ENCODE peak calls at places on chromosomes 7 and 10, in six cellular contexts. Y, V, B, K, Z and H are unnamed samples.

GRCh38 chr7:139181404-139181803 is 49.6 kb upstream of the UBN2 start:
- DNase-seq in Z (no peak), K (peak; percentile 38), B (no peak), Y (no peak), V (peak; percentile 6), H (no peak)

GRCh38 chr10:123349203-123349602 is 195.0 kb downstream of the BUB3 start:
- DNase-seq in Y (no peak), V (no peak), K (no peak), Z (no peak), B (no peak), H (no peak)

GRCh38 chr7:99428972-99429566 is 9.5 kb downstream of the PTCD1 start:
- DNase-seq in V (no peak), K (no peak), Y (no peak), B (no peak), Z (no peak), H (no peak)

GRCh38 chr7:156458011-156458410 is 182.6 kb upstream of the RNF32 start:
- DNase-seq in Z (no peak), Y (no peak), K (no peak), B (no peak), V (no peak), H (no peak)

GRCh38 chr7:115010436-115010810 is 88.5 kb downstream of the MDFIC start:
- DNase-seq in K (no peak), B (no peak), Y (no peak), Z (no peak), V (no peak), H (no peak)

GRCh38 chr10:47291682-47292081 is 8.3 kb upstream of the GDF10 start:
- DNase-seq in Z (peak; percentile 69), K (no peak), Y (no peak), V (no peak), B (peak; percentile 1), H (no peak)

GRCh38 chr10:22834471-22834870 is 93.4 kb upstream of the ARMC3 start:
- DNase-seq in K (no peak), Z (no peak), V (no peak), Y (no peak), B (no peak), H (no peak)

GRCh38 chr7:128112781-128113221 is 81.6 kb upstream of the LRRC4 start:
- DNase-seq in V (no peak), Y (no peak), B (no peak), Z (no peak), K (no peak), H (no peak)

GRCh38 chr7:90563286-90563685 is 32.8 kb upstream of the CDK14 start:
- DNase-seq in B (no peak), Z (no peak), V (no peak), Y (no peak), K (no peak), H (no peak)

GRCh38 chr10:6162589-6163356 is 40.0 kb upstream of the PFKFB3 start:
- DNase-seq in Z (no peak), V (no peak), K (no peak), B (peak; percentile 85), Y (peak; percentile 47), H (peak; percentile 77)

GRCh38 chr7:115910541-115911164 is 119.9 kb downstream of the TFEC start:
- DNase-seq in Y (peak; percentile 18), V (peak; percentile 64), Z (no peak), B (no peak), K (peak; percentile 38), H (no peak)

GRCh38 chr10:27256790-27257189 is 16.2 kb upstream of the ACBD5 start:
- DNase-seq in Z (no peak), K (no peak), Y (no peak), V (no peak), B (peak; percentile 42), H (no peak)

GRCh38 chr7:143002856-143003255 is 24.1 kb downstream of the OR9A2 start:
- DNase-seq in Y (no peak), V (no peak), K (no peak), B (peak; percentile 18), Z (no peak), H (no peak)

GRCh38 chr7:83036721-83037380 is 125.8 kb downstream of the PCLO start:
- DNase-seq in B (no peak), V (no peak), K (no peak), Z (no peak), Y (peak; percentile 17), H (no peak)

GRCh38 chr10:70822421-70822820 is 6.7 kb downstream of the SGPL1 start:
- DNase-seq in B (no peak), V (no peak), Z (no peak), Y (no peak), K (no peak), H (no peak)

GRCh38 chr10:124109261-124109660 is 15.9 kb upstream of the CHST15 start:
- DNase-seq in K (no peak), V (no peak), Z (no peak), Y (no peak), B (no peak), H (no peak)

GRCh38 chr7:150931199-150931869 is 46.8 kb downstream of the KCNH2 start:
- DNase-seq in Y (no peak), B (no peak), K (no peak), Z (no peak), V (no peak), H (no peak)

GRCh38 chr10:88047589-88047988 is 184.2 kb downstream of the PTEN start:
- DNase-seq in K (no peak), B (no peak), Y (no peak), Z (no peak), V (no peak), H (no peak)

GRCh38 chr7:44325811-44326241 is 432 bp upstream of the CAMK2B start:
- DNase-seq in V (no peak), Z (no peak), Y (peak; percentile 31), K (no peak), B (no peak), H (no peak)

GRCh38 chr10:110067960-110068770 is 60.4 kb downstream of the ADD3 start:
- DNase-seq in K (no peak), Y (no peak), B (no peak), V (no peak), Z (no peak), H (no peak)

GRCh38 chr7:3188946-3189345 is 112.1 kb upstream of the SDK1 start:
- DNase-seq in B (no peak), V (no peak), K (no peak), Z (no peak), Y (no peak), H (no peak)

GRCh38 chr10:93390691-93391090 is 91.4 kb downstream of the MYOF start:
- DNase-seq in V (no peak), B (no peak), Y (no peak), Z (no peak), K (peak; percentile 26), H (no peak)

GRCh38 chr7:130910949-130911944 is 177.2 kb upstream of the KLF14 start:
- DNase-seq in Z (no peak), B (no peak), Y (peak; percentile 72), V (peak; percentile 72), K (peak; percentile 63), H (no peak)

GRCh38 chr7:91846436-91846835 is 34.1 kb downstream of the MTERF1 start:
- DNase-seq in B (no peak), Y (no peak), V (no peak), K (peak; percentile 21), Z (no peak), H (no peak)

GRCh38 chr7:85765698-85766298 is 578.9 kb upstream of the SEMA3D start:
- DNase-seq in Y (no peak), B (no peak), Z (no peak), V (no peak), K (no peak), H (no peak)

GRCh38 chr10:5512881-5513698 is 11.7 kb upstream of the CALML3 start:
- DNase-seq in B (no peak), Z (no peak), K (no peak), Y (no peak), V (no peak), H (no peak)

DNA sequence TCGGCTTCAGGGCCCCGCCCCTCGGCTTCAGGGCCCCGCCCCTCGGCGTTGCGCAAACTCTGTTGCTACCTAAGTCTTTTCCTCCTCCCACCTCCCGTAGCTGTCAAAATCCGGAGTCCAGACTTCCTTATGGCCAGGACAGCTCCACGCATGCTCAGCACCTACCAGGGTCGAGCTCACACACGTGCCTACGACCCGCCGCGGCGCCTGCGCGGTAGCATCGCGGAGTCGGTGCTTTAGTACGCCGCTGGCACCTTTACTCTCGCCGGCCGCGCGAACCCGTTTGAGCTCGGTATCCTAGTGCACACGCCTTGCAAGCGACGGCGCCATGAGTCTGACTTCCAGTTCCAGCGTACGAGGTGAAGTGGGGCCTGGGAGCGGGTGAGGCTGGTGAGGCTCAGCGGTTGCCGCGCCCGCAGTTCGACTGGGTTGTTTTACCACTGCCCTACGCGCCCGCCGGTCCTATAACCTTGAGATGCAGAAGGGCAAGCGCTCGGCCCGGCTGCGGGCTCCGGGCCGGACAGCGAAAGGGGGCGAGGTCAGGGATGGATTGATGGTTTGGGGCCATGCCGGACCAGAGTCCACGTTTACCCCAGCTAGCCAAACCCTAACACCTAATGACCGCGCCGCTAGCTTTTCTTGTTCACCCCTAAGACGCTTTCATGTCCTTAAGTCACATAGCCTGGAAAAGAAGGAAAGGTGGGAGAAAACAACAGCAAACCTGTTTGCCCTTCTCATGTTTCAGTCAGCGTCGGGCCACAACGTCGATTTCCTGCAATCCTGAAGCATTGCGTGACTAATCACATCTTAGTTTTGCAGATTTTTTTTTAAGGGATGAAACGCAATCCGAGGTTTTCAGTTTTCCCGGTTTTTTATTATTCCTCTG is at the start of gene CISD1:
- DNase-seq in B (peak; percentile 98), Z (peak; percentile 96), Y (peak; percentile 100), K (peak; percentile 100), V (peak; percentile 99), H (peak; percentile 98)
- TF ChIP-seq POLR2A in B (no peak), Z (no peak), Y (peak; percentile 81), K (peak; percentile 57), V (peak; percentile 23), H (peak; percentile 85)

GRCh38 chr7:26190417-26190869 is 10.1 kb downstream of the HNRNPA2B1 start:
- DNase-seq in B (no peak), Z (no peak), V (no peak), Y (no peak), K (no peak), H (no peak)
- TF ChIP-seq POLR2A in B (no peak), Z (no peak), V (no peak), Y (no peak), K (no peak), H (no peak)

GRCh38 chr7:152030561-152030960 is 5.1 kb downstream of the GALNT11 start:
- DNase-seq in K (no peak), Y (no peak), Z (no peak), V (no peak), B (no peak), H (no peak)

GRCh38 chr7:152025937-152026890 is 740 bp downstream of the GALNT11 start:
- DNase-seq in Z (no peak), Y (no peak), V (no peak), K (no peak), B (no peak), H (no peak)

GRCh38 chr7:152025077-152025936 is at the start of gene GALNT11:
- DNase-seq in B (peak; percentile 85), V (peak; percentile 84), K (peak; percentile 79), Z (peak; percentile 69), Y (peak; percentile 83), H (peak; percentile 88)
- TF ChIP-seq POLR2A in B (no peak), V (peak; percentile 91), K (peak; percentile 76), Z (peak; percentile 38), Y (peak; percentile 79), H (peak; percentile 89)

DNA sequence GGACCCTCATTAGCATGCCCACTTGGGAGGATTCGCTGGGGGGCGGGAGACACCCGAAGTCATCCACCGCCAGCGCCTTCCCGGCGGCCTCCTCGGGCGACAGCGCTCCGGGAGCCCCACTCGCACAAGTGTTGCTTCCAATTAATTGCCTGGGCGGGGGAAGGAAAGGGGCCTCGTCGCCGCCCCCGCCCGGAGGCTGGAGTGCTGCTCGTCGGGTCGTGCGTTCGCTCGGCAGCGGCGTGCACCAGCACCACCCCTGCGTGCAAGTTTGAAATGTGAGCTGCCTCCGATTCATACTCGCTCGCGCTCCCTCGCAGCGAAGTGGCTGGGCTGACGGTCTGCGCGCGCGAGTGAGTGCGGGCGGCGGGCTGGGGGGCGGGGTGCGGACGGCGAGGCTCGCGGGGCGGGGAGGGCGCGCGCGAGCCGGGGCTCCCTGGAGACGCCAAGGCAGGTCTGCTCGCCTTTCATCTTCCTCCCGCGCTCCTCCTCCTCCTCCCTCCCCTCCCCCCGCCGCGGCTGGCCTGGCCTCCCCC is 104.6 kb upstream of the PPIF start:
- DNase-seq in Y (no peak), B (peak; percentile 65), K (peak; percentile 87), Z (no peak), V (peak; percentile 71), H (peak; percentile 77)
- TF ChIP-seq POLR2A in Y (no peak), B (no peak), K (peak; percentile 39), Z (no peak), V (no peak), H (no peak)